ENCODE peak calls at places on chromosome 6, in five cellular contexts. Y, V, X, M and F are unnamed samples.

GRCh38 chr6:150247803-150248202 is 105.0 kb downstream of the PPP1R14C start:
- DNase-seq in M (no peak), V (no peak), X (no peak), Y (no peak), F (no peak)

GRCh38 chr6:138520463-138520862 is 21.2 kb upstream of the NHSL1 start:
- DNase-seq in Y (no peak), M (peak; percentile 33), X (peak; percentile 60), V (peak; percentile 4), F (peak; percentile 74)

GRCh38 chr6:25486580-25486979 is 165.4 kb upstream of the SCGN start:
- DNase-seq in M (no peak), V (peak; percentile 33), X (no peak), Y (no peak), F (no peak)

GRCh38 chr6:145491126-145491525 is 244.2 kb downstream of the EPM2A start:
- DNase-seq in X (no peak), Y (no peak), M (no peak), V (no peak), F (no peak)

GRCh38 chr6:53309059-53309896 is 39.5 kb downstream of the ELOVL5 start:
- DNase-seq in V (peak; percentile 50), X (peak; percentile 54), Y (peak; percentile 65), M (peak; percentile 78), F (peak; percentile 87)

GRCh38 chr6:139147628-139148027 is 12.7 kb downstream of the HECA start:
- DNase-seq in Y (no peak), X (no peak), V (no peak), M (no peak), F (no peak)

GRCh38 chr6:144344651-144345050 is 59.5 kb downstream of the UTRN start:
- DNase-seq in M (no peak), Y (no peak), V (no peak), X (no peak), F (no peak)

GRCh38 chr6:117174835-117175360 is 90.5 kb upstream of the VGLL2 start:
- DNase-seq in X (no peak), Y (no peak), M (no peak), V (no peak), F (no peak)

GRCh38 chr6:137850816-137851602 is 16.1 kb upstream of the TNFAIP3 start:
- DNase-seq in X (no peak), M (peak; percentile 52), V (no peak), Y (no peak), F (no peak)

GRCh38 chr6:165804331-165805066 is 141.5 kb upstream of the PDE10A start:
- DNase-seq in M (no peak), X (peak; percentile 11), V (no peak), Y (no peak), F (no peak)

GRCh38 chr6:33277663-33278391 is 904 bp downstream of the B3GALT4 start:
- DNase-seq in X (peak; percentile 19), Y (no peak), V (peak; percentile 69), M (no peak), F (no peak)

GRCh38 chr6:106102034-106102433 is 15.9 kb downstream of the PRDM1 start:
- DNase-seq in V (no peak), Y (no peak), X (no peak), M (no peak), F (no peak)

GRCh38 chr6:38495922-38496635 is 143.7 kb downstream of the BTBD9 start:
- DNase-seq in V (no peak), M (peak; percentile 18), Y (no peak), X (peak; percentile 30), F (no peak)

GRCh38 chr6:52183131-52183530 is 3.0 kb upstream of the IL17A start:
- DNase-seq in Y (no peak), X (peak; percentile 2), M (no peak), V (no peak), F (no peak)

GRCh38 chr6:11083491-11083890 is 10.1 kb upstream of the SMIM13 start:
- DNase-seq in Y (peak; percentile 89), X (peak; percentile 19), V (no peak), M (peak; percentile 72), F (peak; percentile 11)

GRCh38 chr6:169968541-169969270 is 217.3 kb downstream of the ERMARD start:
- DNase-seq in Y (no peak), M (no peak), X (no peak), V (peak; percentile 7), F (no peak)

GRCh38 chr6:90457867-90458259 is 129.0 kb downstream of the MAP3K7 start:
- DNase-seq in Y (no peak), X (no peak), M (no peak), V (no peak), F (no peak)

GRCh38 chr6:7541175-7542064 is at the start of gene DSP:
- DNase-seq in V (peak; percentile 36), Y (no peak), X (peak; percentile 83), M (peak; percentile 41), F (peak; percentile 83)

GRCh38 chr6:111260570-111261298 is 173.4 kb downstream of the SLC16A10 start:
- DNase-seq in V (no peak), M (peak; percentile 45), X (peak; percentile 34), Y (peak; percentile 53), F (no peak)

GRCh38 chr6:27503436-27504030 is 30.6 kb upstream of the ZNF184 start:
- DNase-seq in X (peak; percentile 68), V (peak; percentile 47), Y (peak; percentile 78), M (peak; percentile 83), F (peak; percentile 79)

GRCh38 chr6:25050356-25050755 is 114.6 kb upstream of the RIPOR2 start:
- DNase-seq in M (peak; percentile 92), Y (peak; percentile 94), V (no peak), X (peak; percentile 65), F (peak; percentile 83)

GRCh38 chr6:87791982-87792381 is 89.9 kb upstream of the AKIRIN2 start:
- DNase-seq in V (no peak), Y (no peak), X (no peak), M (no peak), F (no peak)

GRCh38 chr6:74458536-74458935 is 747.3 kb downstream of the COL12A1 start:
- DNase-seq in X (no peak), Y (peak; percentile 31), V (no peak), M (peak; percentile 60), F (no peak)

GRCh38 chr6:92023410-92023940 is 1395.9 kb downstream of the EPHA7 start:
- DNase-seq in Y (no peak), V (peak; percentile 52), M (no peak), X (no peak), F (no peak)

GRCh38 chr6:157019115-157019628 is 242.0 kb downstream of the ARID1B start:
- DNase-seq in X (no peak), V (peak; percentile 30), Y (peak; percentile 55), M (peak; percentile 29), F (no peak)

GRCh38 chr6:147389463-147389862 is 119.0 kb upstream of the SAMD5 start:
- DNase-seq in X (no peak), V (no peak), M (no peak), Y (no peak), F (no peak)

GRCh38 chr6:12467706-12468670 is 177.8 kb downstream of the EDN1 start:
- DNase-seq in M (no peak), V (no peak), Y (peak; percentile 32), X (no peak), F (peak; percentile 79)

GRCh38 chr6:96013531-96013930 is 2.2 kb upstream of the FUT9 start:
- DNase-seq in Y (no peak), V (no peak), X (no peak), M (no peak), F (no peak)

GRCh38 chr6:96014846-96015245 is 928 bp upstream of the FUT9 start:
- DNase-seq in Y (no peak), M (no peak), V (peak; percentile 9), X (no peak), F (no peak)

GRCh38 chr6:96015791-96016776 is at the start of gene FUT9:
- DNase-seq in X (no peak), M (no peak), V (peak; percentile 85), Y (no peak), F (no peak)

GRCh38 chr6:96016781-96017180 is 1.0 kb downstream of the FUT9 start:
- DNase-seq in V (no peak), M (no peak), X (no peak), Y (no peak), F (no peak)

DNA sequence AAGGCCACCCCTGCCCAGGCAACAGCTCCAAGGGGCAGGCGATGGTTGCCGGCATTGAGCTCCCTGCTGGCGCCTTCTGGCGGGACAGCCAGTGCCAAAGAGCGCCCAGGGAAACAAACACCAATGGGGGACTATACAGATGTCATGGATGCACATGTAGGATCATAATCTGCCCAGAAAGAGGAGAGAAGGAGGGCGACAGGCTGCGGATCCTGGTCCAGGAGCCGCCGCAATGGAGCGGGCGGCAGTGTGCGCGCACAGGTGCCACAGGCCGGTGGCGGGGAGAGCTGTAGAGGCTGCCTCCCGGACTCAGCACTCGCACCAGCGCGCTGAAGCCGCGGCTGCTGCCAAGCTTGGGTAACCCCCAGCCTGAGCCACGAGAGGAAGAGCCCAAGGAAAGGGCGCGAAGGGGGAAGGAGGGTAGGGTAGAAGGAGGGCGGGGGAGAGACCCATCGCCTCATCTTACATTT is 418 bp upstream of the FUT9 start:
- DNase-seq in M (no peak), Y (no peak), V (no peak), X (no peak), F (no peak)
- H3K9ac ChIP-seq in M (no peak overlapping the region), Y (no peak overlapping the region), V (no peak overlapping the region), X (no peak overlapping the region), F (no peak overlapping the region)

DNA sequence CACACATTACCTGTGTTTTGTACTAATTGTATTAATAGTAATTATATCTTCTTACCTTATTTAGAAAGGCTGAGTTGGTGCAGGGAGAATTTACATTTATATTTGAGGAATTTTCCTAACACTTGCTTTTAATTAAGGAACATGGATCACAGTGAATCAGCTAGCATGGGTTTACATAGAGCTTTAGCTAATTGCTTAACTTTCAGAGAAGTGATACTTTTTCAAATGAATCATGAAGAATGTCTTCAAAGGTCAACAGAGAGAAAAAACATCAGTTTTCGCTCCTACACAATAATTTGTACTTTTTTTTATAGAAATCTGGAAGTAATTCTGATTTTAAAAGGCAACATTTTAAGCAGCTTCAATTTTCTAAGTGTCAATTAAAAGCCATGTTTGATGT is 195.0 kb upstream of the HEY2 start:
- DNase-seq in Y (no peak), M (no peak), V (no peak), X (peak; percentile 18), F (peak; percentile 20)
- H3K4me1 ChIP-seq in Y (no peaks in the 10 kb centered on the region), M (peaks cover 6% of the 10 kb centered on the region), V (no peaks in the 10 kb centered on the region), X (no peaks in the 10 kb centered on the region), F (peaks cover 11% of the 10 kb centered on the region)

GRCh38 chr6:352896-353470 is 38.6 kb upstream of the IRF4 start:
- DNase-seq in M (no peak), X (no peak), Y (no peak), V (no peak), F (no peak)
- H3K9me3 ChIP-seq in M (no peaks in the 10 kb centered on the region), X (no peaks in the 10 kb centered on the region), Y (peaks cover 10% of the 10 kb centered on the region), V (no peaks in the 10 kb centered on the region), F (no peaks in the 10 kb centered on the region)

GRCh38 chr6:148525453-148525852 is 182.8 kb downstream of the SASH1 start:
- DNase-seq in X (peak; percentile 91), V (no peak), M (peak; percentile 91), Y (peak; percentile 95), F (peak; percentile 48)
- H3K9ac ChIP-seq in X (peak overlapping the region; percentile 93), V (peak overlapping the region; percentile 99), M (peak overlapping the region; percentile 93), Y (peak overlapping the region; percentile 68), F (peak overlapping the region; percentile 81)